ENCODE peak calls at places on chromosome 10, in seven cellular contexts. P is astrocyte, G is natural killer cell, W is LNCaP clone FGC, X is omental fat pad, H is spleen, O is RWPE1. C is an unnamed sample.

GRCh38 chr10:34254596-34254995 is 560.5 kb downstream of the PARD3 start:
- DNase-seq in P (peak; percentile 75), G (no peak), W (no peak), X (no peak), H (no peak), O (peak; percentile 82), C (peak; percentile 62)

GRCh38 chr10:5040781-5041470 is 37.3 kb upstream of the AKR1C2 start:
- DNase-seq in P (peak; percentile 38), G (no peak), W (no peak), X (no peak), H (no peak), O (no peak), C (no peak)

GRCh38 chr10:11181996-11182395 is 164.3 kb downstream of the CELF2 start:
- DNase-seq in P (peak; percentile 14), G (no peak), W (no peak), X (no peak), H (no peak), O (no peak), C (no peak)

GRCh38 chr10:47024399-47025252 is 113.4 kb downstream of the PTPN20 start:
- DNase-seq in P (peak; percentile 14), G (no peak), W (peak; percentile 19), X (no peak), H (peak; percentile 84), O (peak; percentile 79), C (peak; percentile 85)

GRCh38 chr10:108050626-108051025 is 886.1 kb upstream of the SORCS1 start:
- DNase-seq in P (no peak), G (no peak), W (no peak), X (no peak), H (no peak), O (no peak), C (no peak)

GRCh38 chr10:27464993-27465392 is 39.1 kb upstream of the RAB18 start:
- DNase-seq in P (no peak), G (no peak), W (no peak), X (no peak), H (no peak), O (no peak), C (no peak)

GRCh38 chr10:48306870-48307531 is 524 bp downstream of the MAPK8 start:
- DNase-seq in P (peak; percentile 36), G (no peak), W (no peak), X (no peak), H (no peak), O (peak; percentile 64), C (peak; percentile 58)

GRCh38 chr10:88616250-88616977 is 29.9 kb downstream of the LIPJ start:
- DNase-seq in P (no peak), G (no peak), W (no peak), X (no peak), H (no peak), O (no peak), C (no peak)

GRCh38 chr10:98308602-98309365 is 40.8 kb upstream of the LOXL4 start:
- DNase-seq in P (no peak), G (no peak), W (no peak), X (no peak), H (no peak), O (no peak), C (no peak)

GRCh38 chr10:14200645-14201534 is 129.8 kb downstream of the FRMD4A start:
- DNase-seq in P (no peak), G (no peak), W (no peak), X (no peak), H (no peak), O (no peak), C (peak; percentile 37)

GRCh38 chr10:533611-534566 is 155.6 kb downstream of the DIP2C start:
- DNase-seq in P (no peak), G (no peak), W (no peak), X (no peak), H (peak; percentile 53), O (no peak), C (no peak)

GRCh38 chr10:64636461-64636860 is 1115.3 kb downstream of the REEP3 start:
- DNase-seq in P (no peak), G (no peak), W (no peak), X (no peak), H (no peak), O (no peak), C (no peak)

GRCh38 chr10:71319042-71319799 is at the start of gene SLC29A3:
- DNase-seq in P (peak; percentile 55), G (peak; percentile 73), W (peak; percentile 53), X (peak; percentile 44), H (peak; percentile 95), O (peak; percentile 81), C (peak; percentile 88)

GRCh38 chr10:95613330-95613729 is 43.2 kb downstream of the ALDH18A1 start:
- DNase-seq in P (no peak), G (no peak), W (no peak), X (no peak), H (no peak), O (no peak), C (no peak)

GRCh38 chr10:132540456-132540855 is 2.9 kb downstream of the INPP5A start:
- DNase-seq in P (no peak), G (no peak), W (no peak), X (no peak), H (peak; percentile 75), O (no peak), C (no peak)

GRCh38 chr10:44053391-44053790 is 331.5 kb downstream of the CXCL12 start:
- DNase-seq in P (no peak), G (no peak), W (no peak), X (no peak), H (no peak), O (no peak), C (no peak)

GRCh38 chr10:44056947-44057811 is 327.7 kb downstream of the CXCL12 start:
- DNase-seq in P (no peak), G (no peak), W (peak; percentile 22), X (no peak), H (peak; percentile 43), O (no peak), C (no peak)

GRCh38 chr10:44054046-44054445 is 330.9 kb downstream of the CXCL12 start:
- DNase-seq in P (no peak), G (no peak), W (no peak), X (no peak), H (no peak), O (no peak), C (no peak)

GRCh38 chr10:44058259-44058658 is 326.6 kb downstream of the CXCL12 start:
- DNase-seq in P (no peak), G (no peak), W (no peak), X (no peak), H (no peak), O (no peak), C (no peak)

GRCh38 chr10:44056206-44056605 is 328.7 kb downstream of the CXCL12 start:
- DNase-seq in P (no peak), G (no peak), W (no peak), X (no peak), H (no peak), O (no peak), C (no peak)
- TF ChIP-seq CTCF in P (no peak), G (no peak), W (no peak), X (no peak), H (no peak), O (no peak), C (no peak)

GRCh38 chr10:82150123-82150900 is 275.3 kb downstream of the NRG3 start:
- DNase-seq in P (no peak), G (no peak), W (peak; percentile 21), X (no peak), H (no peak), O (no peak), C (peak; percentile 69)
- TF ChIP-seq CTCF in P (no peak), G (no peak), W (peak; percentile 65), X (no peak), H (no peak), O (no peak), C (peak; percentile 65)

DNA sequence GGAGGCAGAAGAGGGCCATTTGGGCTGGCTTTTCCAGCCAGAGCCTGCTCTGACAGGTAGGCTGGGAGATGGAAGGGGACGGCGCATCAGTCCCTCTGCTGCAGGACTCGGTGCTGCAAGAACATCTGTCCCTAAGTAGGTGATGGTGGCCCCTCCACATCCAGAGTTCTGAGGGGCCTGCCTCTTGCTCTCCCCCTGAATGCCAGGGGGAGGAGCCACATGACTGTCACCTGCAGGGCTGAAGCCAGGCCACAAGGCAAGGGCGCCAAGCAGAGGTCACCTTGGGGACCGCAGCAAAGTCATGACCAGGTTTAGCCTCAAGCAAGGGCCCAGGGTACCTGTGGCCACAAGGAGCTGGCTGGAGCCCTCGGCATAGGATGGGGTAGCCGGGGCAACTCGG is 99.4 kb downstream of the FAM53B start:
- DNase-seq in P (no peak), G (no peak), W (no peak), X (no peak), H (peak; percentile 82), O (no peak), C (no peak)
- TF ChIP-seq CTCF in P (no peak), G (no peak), W (no peak), X (no peak), H (no peak), O (no peak), C (no peak)

GRCh38 chr10:124745678-124746077 is 1.5 kb upstream of the FAM53B start:
- DNase-seq in P (no peak), G (no peak), W (no peak), X (no peak), H (no peak), O (peak; percentile 56), C (no peak)
- TF ChIP-seq CTCF in P (peak; percentile 28), G (peak; percentile 72), W (peak; percentile 41), X (no peak), H (peak; percentile 68), O (peak; percentile 44), C (no peak)

GRCh38 chr10:24952701-24953349 is 419 bp upstream of the PRTFDC1 start:
- DNase-seq in P (peak; percentile 35), G (peak; percentile 53), W (no peak), X (no peak), H (peak; percentile 89), O (peak; percentile 24), C (peak; percentile 71)
- TF ChIP-seq CTCF in P (no peak), G (peak; percentile 33), W (peak; percentile 33), X (no peak), H (peak; percentile 67), O (peak; percentile 30), C (peak; percentile 60)

C was measured in Calu3.